ENCODE peak calls at places on chromosomes 4 and X, in six cellular contexts. T is H9, B is IMR-90, X is neuronal stem cell, Z is trophoblast cell, Y is H1. R is an unnamed sample.

GRCh38 chr4:25531272-25531671 is 124.4 kb upstream of the SLC34A2 start:
- DNase-seq in T (no peak), B (no peak), X (no peak), Z (no peak), Y (no peak), R (no peak)

GRCh38 chr4:176226736-176227135 is 31.4 kb upstream of the SPATA4 start:
- DNase-seq in T (no peak), B (peak; percentile 48), X (no peak), Z (no peak), Y (no peak), R (peak; percentile 9)

GRCh38 chrX:103573205-103573604 is 12.1 kb upstream of the TCEAL4 start:
- DNase-seq in T (peak; percentile 41), B (no peak), X (no peak), Z (no peak), Y (no peak), R (no peak)

GRCh38 chr4:53012738-53013137 is 150.6 kb downstream of the RASL11B start:
- DNase-seq in T (no peak), B (peak; percentile 30), X (no peak), Z (no peak), Y (no peak), R (peak; percentile 61)

GRCh38 chr4:5198586-5198985 is 147.3 kb downstream of the STK32B start:
- DNase-seq in T (no peak), B (no peak), X (no peak), Z (no peak), Y (no peak), R (no peak)

GRCh38 chr4:163111588-163111987 is 55.1 kb downstream of the NAF1 start:
- DNase-seq in T (no peak), B (peak; percentile 26), X (peak; percentile 5), Z (peak; percentile 11), Y (no peak), R (peak; percentile 24)

GRCh38 chr4:126992910-126993309 is 639.8 kb upstream of the INTU start:
- DNase-seq in T (no peak), B (no peak), X (no peak), Z (no peak), Y (no peak), R (no peak)

GRCh38 chr4:138802499-138802898 is 213.1 kb upstream of the NOCT start:
- DNase-seq in T (no peak), B (peak; percentile 7), X (no peak), Z (no peak), Y (no peak), R (no peak)

GRCh38 chrX:108735087-108735679 is 1.2 kb downstream of the IRS4 start:
- DNase-seq in T (peak; percentile 70), B (no peak), X (no peak), Z (peak; percentile 20), Y (no peak), R (no peak)

GRCh38 chr4:14289708-14290107 is 662.2 kb upstream of the BOD1L1 start:
- DNase-seq in T (no peak), B (no peak), X (no peak), Z (no peak), Y (no peak), R (no peak)

GRCh38 chr4:4386736-4387392 is at the start of gene NSG1:
- DNase-seq in T (no peak), B (peak; percentile 18), X (peak; percentile 44), Z (peak; percentile 34), Y (no peak), R (peak; percentile 48)

GRCh38 chr4:36006226-36006625 is 238.1 kb downstream of the ARAP2 start:
- DNase-seq in T (no peak), B (peak; percentile 46), X (no peak), Z (peak; percentile 11), Y (no peak), R (peak; percentile 74)

GRCh38 chr4:162793004-162793403 is 373.7 kb downstream of the NAF1 start:
- DNase-seq in T (no peak), B (no peak), X (no peak), Z (peak; percentile 52), Y (no peak), R (no peak)

GRCh38 chr4:169115897-169116254 is 105.8 kb upstream of the CBR4 start:
- DNase-seq in T (no peak), B (peak; percentile 99), X (no peak), Z (peak; percentile 85), Y (no peak), R (peak; percentile 93)

GRCh38 chrX:7109838-7110793 is 37.4 kb upstream of the STS start:
- DNase-seq in T (no peak), B (no peak), X (no peak), Z (no peak), Y (no peak), R (no peak)

GRCh38 chrX:153708415-153708814 is 15.8 kb downstream of the BCAP31 start:
- DNase-seq in T (peak; percentile 78), B (peak; percentile 79), X (no peak), Z (peak; percentile 88), Y (no peak), R (peak; percentile 86)

GRCh38 chr4:110109455-110109854 is 89.0 kb downstream of the ELOVL6 start:
- DNase-seq in T (no peak), B (no peak), X (no peak), Z (peak; percentile 75), Y (no peak), R (no peak)

GRCh38 chr4:177632481-177632880 is 190.2 kb upstream of the AGA start:
- DNase-seq in T (no peak), B (no peak), X (no peak), Z (peak; percentile 81), Y (no peak), R (no peak)

GRCh38 chrX:133892337-133892736 is 93.1 kb downstream of the GPC3 start:
- DNase-seq in T (no peak), B (no peak), X (peak; percentile 55), Z (peak; percentile 44), Y (no peak), R (no peak)

GRCh38 chr4:74304136-74304628 is 4.1 kb upstream of the EPGN start:
- DNase-seq in T (no peak), B (no peak), X (no peak), Z (peak; percentile 78), Y (no peak), R (no peak)
- H3K18ac ChIP-seq in T (no peak overlapping the region), B (no peak overlapping the region), X (no peak overlapping the region), Z (no peak overlapping the region), Y (no peak overlapping the region), R (no peak overlapping the region)

DNA sequence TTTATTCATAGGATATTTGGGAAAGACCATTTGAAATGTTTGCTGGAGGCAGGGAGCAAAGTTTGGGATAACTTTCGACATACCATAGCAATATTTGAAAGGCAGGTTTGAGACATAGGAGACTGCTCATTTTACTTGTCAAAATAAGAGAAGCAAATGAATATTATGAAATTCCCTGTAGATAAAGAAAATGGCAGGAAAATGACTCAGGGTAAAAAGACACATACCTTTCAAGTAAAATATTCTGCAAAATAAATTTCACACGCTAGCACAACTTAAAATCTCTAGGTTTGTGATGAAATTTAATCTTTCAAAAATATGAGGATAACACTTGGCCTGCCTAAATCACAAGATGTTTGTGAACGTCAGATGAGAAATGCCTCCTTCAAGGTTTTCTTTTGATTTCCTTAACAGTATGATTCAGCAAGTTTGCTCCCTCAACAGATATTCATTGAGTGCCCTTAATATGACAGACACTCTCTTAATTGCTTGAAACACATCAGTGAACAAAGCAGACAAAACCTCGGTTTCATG is 6.6 kb downstream of the TMEM156 start:
- DNase-seq in T (no peak), B (peak; percentile 63), X (no peak), Z (peak; percentile 70), Y (no peak), R (peak; percentile 15)
- H2AFZ ChIP-seq in T (no peak overlapping the region), B (no peak overlapping the region), X (no peak overlapping the region), Z (no peak overlapping the region), Y (no peak overlapping the region), R (no peak overlapping the region)

GRCh38 chr4:2767046-2767704 is 11.0 kb upstream of the TNIP2 start:
- DNase-seq in T (no peak), B (no peak), X (no peak), Z (no peak), Y (no peak), R (no peak)

GRCh38 chr4:2761035-2761923 is 5.1 kb upstream of the TNIP2 start:
- DNase-seq in T (peak; percentile 64), B (no peak), X (no peak), Z (peak; percentile 53), Y (no peak), R (peak; percentile 33)

GRCh38 chr4:2765832-2766526 is 9.8 kb upstream of the TNIP2 start:
- DNase-seq in T (no peak), B (no peak), X (no peak), Z (no peak), Y (no peak), R (no peak)

GRCh38 chr4:2762048-2762447 is 5.9 kb upstream of the TNIP2 start:
- DNase-seq in T (no peak), B (no peak), X (no peak), Z (no peak), Y (no peak), R (no peak)

DNA sequence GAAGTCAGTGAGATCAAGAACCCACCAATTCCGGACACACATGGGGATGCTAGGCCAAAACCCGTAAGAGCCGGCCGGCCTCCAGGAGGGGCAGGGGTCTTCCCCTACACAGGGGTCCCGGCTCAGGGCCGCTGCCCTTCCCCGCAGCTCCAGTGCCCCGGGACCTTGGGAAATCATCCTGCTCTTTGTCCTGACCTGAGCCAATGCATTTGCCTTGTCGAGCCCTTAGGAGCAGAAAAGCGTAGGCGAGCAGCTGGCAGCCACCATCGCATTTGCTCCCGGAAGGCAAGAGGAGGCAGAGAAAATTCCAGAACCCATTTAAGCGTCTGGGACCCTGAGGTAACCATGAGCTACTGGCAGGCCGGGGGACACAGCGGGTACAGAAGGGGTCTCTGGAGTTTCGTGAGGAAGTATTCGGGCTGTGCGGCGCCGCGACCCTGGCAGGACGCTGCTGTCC is 7.4 kb upstream of the TNIP2 start:
- DNase-seq in T (no peak), B (no peak), X (no peak), Z (no peak), Y (no peak), R (no peak)
- H3K18ac ChIP-seq in T (no peak overlapping the region), B (no peak overlapping the region), X (peak overlapping the region; percentile 93), Z (peak overlapping the region; percentile 65), Y (peak overlapping the region; percentile 60), R (peak overlapping the region; percentile 77)

DNA sequence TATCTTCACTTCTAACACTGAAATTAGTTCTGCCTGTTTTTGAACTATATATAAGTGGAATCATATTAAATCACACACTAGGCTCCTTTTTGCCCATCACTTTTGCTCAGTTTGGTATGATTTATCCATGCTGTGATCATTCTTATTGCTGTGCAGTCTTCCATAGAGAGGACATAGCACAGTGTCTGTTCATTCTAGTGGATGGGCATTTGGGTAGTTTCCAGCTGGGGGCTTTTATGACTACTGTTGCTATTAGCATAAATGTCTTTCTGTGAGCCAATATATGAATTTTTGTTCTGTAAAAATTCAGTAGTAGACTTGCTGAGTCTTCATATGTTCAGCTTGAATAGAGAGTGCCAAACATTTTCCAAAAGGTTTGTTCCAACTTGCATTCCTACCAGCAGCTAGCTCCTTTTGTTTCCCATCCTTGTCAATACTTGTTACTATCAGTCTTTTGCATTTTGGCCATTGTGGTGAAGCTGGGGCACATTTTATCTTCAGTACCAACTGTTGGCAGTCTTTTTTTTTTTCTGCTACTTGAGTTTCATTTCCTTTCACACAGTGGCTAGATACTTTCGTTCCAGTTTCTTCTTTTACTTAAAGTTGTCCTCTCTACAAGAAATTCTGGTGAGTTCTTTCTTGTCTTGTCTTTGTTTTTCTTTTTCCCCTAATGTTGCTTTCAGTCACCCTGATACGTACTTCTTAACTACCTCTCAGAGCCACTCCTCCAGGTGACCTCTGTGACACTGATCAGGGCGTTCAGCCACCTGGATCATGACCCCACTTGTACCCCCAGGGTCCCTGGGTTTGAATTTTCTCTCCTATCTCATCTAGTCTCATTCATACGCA is 87.0 kb downstream of the ANXA3 start:
- DNase-seq in T (no peak), B (no peak), X (no peak), Z (no peak), Y (no peak), R (no peak)
- H2AFZ ChIP-seq in T (no peak overlapping the region), B (no peak overlapping the region), X (no peak overlapping the region), Z (no peak overlapping the region), Y (no peak overlapping the region), R (no peak overlapping the region)

R was measured in mesenchymal stem cell.